ENCODE peak calls at places on chromosomes 1 and 21, in six cellular contexts. Q is A549; K is effector memory CD4-positive, alpha-beta T cell; G is breast epithelium; B is transverse colon; I is BE2C. M is an unnamed sample.

GRCh38 chr1:234925440-234926251 is 203.0 kb downstream of the TOMM20 start:
- DNase-seq in B (no peak), G (peak; percentile 19), Q (peak; percentile 95), K (no peak), I (no peak), M (no peak)

GRCh38 chr1:244062136-244062535 is 11.1 kb downstream of the ZBTB18 start:
- DNase-seq in K (no peak), Q (no peak), B (no peak), I (no peak), G (no peak), M (no peak)

GRCh38 chr1:241323510-241323909 is 33.5 kb downstream of the RGS7 start:
- DNase-seq in G (no peak), B (peak; percentile 10), I (no peak), Q (peak; percentile 17), K (no peak), M (peak; percentile 44)

GRCh38 chr1:207282049-207282448 is 39.4 kb upstream of the CD55 start:
- DNase-seq in G (no peak), B (no peak), I (no peak), Q (no peak), K (no peak), M (no peak)

GRCh38 chr1:17875882-17876280 is 120.7 kb downstream of the ACTL8 start:
- DNase-seq in I (no peak), G (no peak), B (no peak), K (no peak), Q (no peak), M (no peak)

GRCh38 chr1:91761303-91761721 is 124.6 kb downstream of the TGFBR3 start:
- DNase-seq in G (peak; percentile 57), I (no peak), Q (no peak), K (no peak), B (no peak), M (no peak)

GRCh38 chr1:215114154-215114933 is 31.8 kb downstream of the KCNK2 start:
- DNase-seq in B (no peak), G (peak; percentile 57), K (no peak), Q (peak; percentile 8), I (no peak), M (no peak)

GRCh38 chr21:14358775-14359174 is 24.2 kb downstream of the HSPA13 start:
- DNase-seq in B (no peak), G (no peak), Q (no peak), I (no peak), K (no peak), M (no peak)

GRCh38 chr1:226549094-226549936 is 751 bp downstream of the STUM start:
- DNase-seq in I (no peak), Q (no peak), B (peak; percentile 14), G (no peak), K (no peak), M (no peak)

GRCh38 chr1:46492269-46492853 is 2.7 kb downstream of the DMBX1 start:
- DNase-seq in G (no peak), K (no peak), Q (no peak), B (no peak), I (no peak), M (no peak)

DNA sequence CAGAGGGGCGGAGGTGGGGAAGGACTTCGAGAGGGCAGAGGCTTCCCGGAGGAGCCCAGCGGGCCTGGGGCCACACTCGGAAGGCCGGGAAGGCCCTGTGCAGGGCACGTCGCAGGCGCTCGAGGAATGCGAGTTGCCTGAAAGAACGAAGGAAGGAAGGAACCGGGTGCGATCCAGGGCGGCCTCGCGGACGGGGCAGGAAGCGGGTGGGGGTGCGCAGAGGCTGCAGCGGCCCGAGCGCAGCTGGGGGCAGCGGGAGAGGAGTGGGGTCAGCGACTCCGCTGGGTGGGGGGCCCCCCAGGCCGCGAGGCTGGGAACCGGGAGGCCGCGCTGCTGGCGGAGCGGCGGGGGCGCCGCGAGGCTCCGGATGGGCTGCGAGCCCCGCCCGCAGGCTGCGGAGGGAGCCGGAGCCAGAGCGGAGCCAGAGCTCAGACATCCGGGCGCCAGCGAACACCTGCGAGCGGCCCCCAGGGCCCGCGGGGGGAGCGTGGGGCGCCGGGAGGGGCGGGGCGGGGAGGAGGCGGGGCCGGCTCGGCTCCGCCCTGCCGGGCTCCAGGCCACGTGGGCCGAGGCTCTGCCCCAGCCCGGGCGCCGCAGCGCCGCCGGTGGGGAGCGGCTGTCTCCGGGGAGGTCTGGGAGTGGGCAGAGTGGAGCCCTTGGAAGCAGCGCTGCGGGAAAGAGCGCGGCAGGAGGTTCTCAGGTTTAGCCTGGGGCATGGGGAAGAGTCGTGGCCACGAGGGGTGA is 4.6 kb downstream of the ID3 start:
- DNase-seq in K (peak; percentile 79), B (peak; percentile 90), I (peak; percentile 91), Q (peak; percentile 87), G (peak; percentile 73), M (peak; percentile 98)
- H3K4me1 ChIP-seq in K (peaks cover 36% of the 10 kb centered on the region), B (peaks cover 52% of the 10 kb centered on the region), I (peaks cover 38% of the 10 kb centered on the region), Q (peaks cover 44% of the 10 kb centered on the region), G (no peaks in the 10 kb centered on the region), M (peaks cover 36% of the 10 kb centered on the region)

GRCh38 chr21:38298833-38299232 is 42.0 kb downstream of the KCNJ15 start:
- DNase-seq in Q (no peak), I (no peak), G (no peak), B (no peak), K (no peak), M (no peak)
- H3K4me1 ChIP-seq in Q (peaks cover 39% of the 10 kb centered on the region), I (no peaks in the 10 kb centered on the region), G (no peaks in the 10 kb centered on the region), B (no peaks in the 10 kb centered on the region), K (peaks cover 3% of the 10 kb centered on the region), M (peaks cover 9% of the 10 kb centered on the region)

GRCh38 chr1:39157304-39157703 is 47.2 kb upstream of the MACF1 start:
- DNase-seq in B (no peak), K (no peak), I (no peak), Q (no peak), G (no peak), M (no peak)
- H3K4me1 ChIP-seq in B (peaks cover 37% of the 10 kb centered on the region), K (no peaks in the 10 kb centered on the region), I (no peaks in the 10 kb centered on the region), Q (peaks cover 62% of the 10 kb centered on the region), G (peaks cover 56% of the 10 kb centered on the region), M (peaks cover 43% of the 10 kb centered on the region)

DNA sequence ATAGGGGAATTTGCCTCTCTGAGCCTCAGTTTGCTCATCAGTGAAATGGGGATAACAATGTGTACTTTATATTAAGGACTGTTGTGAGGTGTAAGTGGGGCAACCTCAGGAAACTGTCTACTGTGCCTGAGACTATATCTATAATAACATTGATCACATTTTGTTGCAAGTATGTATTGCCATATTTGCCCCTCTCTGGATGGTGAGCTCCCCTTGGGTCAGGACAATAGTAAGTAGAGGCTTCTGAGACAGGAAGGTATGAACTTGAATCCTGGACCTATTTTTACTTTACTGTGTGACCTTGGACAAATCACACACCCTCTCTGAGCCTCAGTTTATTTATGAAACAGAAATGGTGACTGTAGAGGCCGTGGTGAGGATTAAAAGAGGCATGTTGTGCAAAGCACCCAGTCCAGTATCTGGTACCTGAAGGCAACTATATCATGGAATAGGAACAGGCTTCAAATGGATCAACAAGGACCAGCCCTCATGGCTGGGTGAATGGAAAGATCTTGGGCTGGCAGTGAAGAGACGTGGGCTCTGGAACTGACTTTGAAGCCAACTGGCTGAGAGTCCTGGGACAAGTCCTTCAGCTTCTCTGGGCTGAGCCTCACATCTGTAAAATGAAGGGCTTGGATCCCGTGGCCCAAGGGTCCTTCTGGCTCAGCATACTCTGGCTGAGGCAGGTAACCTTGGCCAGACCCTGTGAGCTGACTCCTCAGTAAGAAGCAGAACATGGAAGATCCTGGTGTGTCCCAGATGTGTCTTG is 35.0 kb upstream of the ID3 start:
- DNase-seq in Q (no peak), K (no peak), I (no peak), G (no peak), B (no peak), M (no peak)
- H3K4me1 ChIP-seq in Q (peaks cover 92% of the 10 kb centered on the region), K (peaks cover 67% of the 10 kb centered on the region), I (peaks cover 32% of the 10 kb centered on the region), G (no peaks in the 10 kb centered on the region), B (no peaks in the 10 kb centered on the region), M (peaks cover 58% of the 10 kb centered on the region)

GRCh38 chr1:27119270-27119618 is 35.7 kb downstream of the SLC9A1 start:
- DNase-seq in K (no peak), G (no peak), B (no peak), Q (no peak), I (no peak), M (no peak)
- H3K4me1 ChIP-seq in K (no peaks in the 10 kb centered on the region), G (peaks cover 27% of the 10 kb centered on the region), B (peaks cover 83% of the 10 kb centered on the region), Q (peaks cover 23% of the 10 kb centered on the region), I (peaks cover 4% of the 10 kb centered on the region), M (peaks cover 32% of the 10 kb centered on the region)

DNA sequence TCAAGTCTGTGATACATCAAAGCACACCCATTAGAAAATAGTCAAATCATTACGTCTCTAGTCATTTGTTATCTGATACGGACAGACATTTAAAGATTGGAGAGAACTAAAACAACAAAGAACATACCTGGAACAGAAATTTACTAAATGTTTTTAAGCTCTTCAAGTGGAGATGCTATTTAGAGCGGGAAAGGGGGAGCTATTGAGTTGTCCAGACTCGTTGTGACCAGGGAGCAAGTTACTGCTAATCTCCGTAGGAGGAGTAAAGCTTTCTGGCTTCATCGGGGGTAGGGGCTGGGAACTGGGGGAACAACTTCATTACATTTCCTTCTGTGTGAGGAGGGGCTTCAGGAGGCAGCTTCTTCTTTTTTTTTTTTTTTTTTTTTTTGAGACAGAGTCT is 129.7 kb downstream of the RNF220 start:
- DNase-seq in G (no peak), K (no peak), I (no peak), Q (no peak), B (no peak), M (no peak)
- H3K4me1 ChIP-seq in G (no peaks in the 10 kb centered on the region), K (no peaks in the 10 kb centered on the region), I (no peaks in the 10 kb centered on the region), Q (peaks cover 18% of the 10 kb centered on the region), B (no peaks in the 10 kb centered on the region), M (no peaks in the 10 kb centered on the region)

GRCh38 chr1:151635479-151636072 is 23.7 kb downstream of the SNX27 start:
- DNase-seq in K (no peak), Q (no peak), B (no peak), I (no peak), G (no peak), M (no peak)

GRCh38 chr1:151639466-151639865 is 27.6 kb downstream of the SNX27 start:
- DNase-seq in I (no peak), B (no peak), G (no peak), K (no peak), Q (peak; percentile 51), M (no peak)

GRCh38 chr1:151638074-151638775 is 26.4 kb downstream of the SNX27 start:
- DNase-seq in G (no peak), Q (no peak), K (no peak), B (no peak), I (no peak), M (no peak)

GRCh38 chr1:151638812-151639211 is 27.0 kb downstream of the SNX27 start:
- DNase-seq in K (no peak), Q (no peak), G (no peak), I (no peak), B (no peak), M (no peak)

DNA sequence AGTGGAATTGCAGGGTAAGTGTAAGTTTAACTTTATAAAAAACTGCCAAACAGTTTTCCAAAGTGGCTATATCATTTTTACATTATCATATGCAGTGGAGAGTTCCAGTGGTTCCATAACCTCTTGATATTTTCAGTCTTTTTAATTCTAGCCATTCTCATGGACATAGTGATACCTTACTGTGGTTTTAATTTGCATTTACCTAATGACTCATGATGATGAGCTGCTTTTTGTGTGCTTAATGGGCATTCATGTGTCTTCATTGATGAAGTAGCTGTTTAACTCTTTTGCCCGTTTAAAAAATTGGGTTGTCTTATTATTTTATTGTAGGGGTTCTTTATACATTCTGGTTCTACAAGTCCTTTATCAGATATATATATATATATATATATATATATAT is 29.4 kb downstream of the SNX27 start:
- DNase-seq in K (no peak), G (no peak), B (no peak), Q (no peak), I (no peak), M (no peak)
- H3K4me1 ChIP-seq in K (peaks cover 5% of the 10 kb centered on the region), G (no peaks in the 10 kb centered on the region), B (peaks cover 26% of the 10 kb centered on the region), Q (peaks cover 40% of the 10 kb centered on the region), I (no peaks in the 10 kb centered on the region), M (peaks cover 8% of the 10 kb centered on the region)

GRCh38 chr1:27009601-27010197 is 3.0 kb downstream of the TENT5B start:
- DNase-seq in G (peak; percentile 81), B (peak; percentile 60), Q (peak; percentile 29), K (no peak), I (no peak), M (no peak)
- H3K4me1 ChIP-seq in G (peaks cover 33% of the 10 kb centered on the region), B (peaks cover 38% of the 10 kb centered on the region), Q (peaks cover 63% of the 10 kb centered on the region), K (peaks cover 6% of the 10 kb centered on the region), I (no peaks in the 10 kb centered on the region), M (peaks cover 11% of the 10 kb centered on the region)